ENCODE peak calls at places on chromosomes 12 and 14, in five cellular contexts. One of them, this sample, is unnamed. For H3K4me1, the result is how much of the 10 kb centered on the place peaks cover.

GRCh38 chr12:42963993-42964392 is 374.4 kb upstream of the PRICKLE1 start:
- DNase-seq in A549: no peak
- DNase-seq in cardiac muscle cell: no peak
- DNase-seq in heart right ventricle: no peak
- DNase-seq in Peyer's patch: no peak
- DNase-seq in this sample: no peak

GRCh38 chr14:36507847-36508417 is 12.1 kb downstream of the NKX2-1 start:
- DNase-seq in A549: no peak
- DNase-seq in cardiac muscle cell: no peak
- DNase-seq in heart right ventricle: no peak
- DNase-seq in Peyer's patch: no peak
- DNase-seq in this sample: no peak

GRCh38 chr14:99929601-99930000 is 135.6 kb upstream of the EVL start:
- DNase-seq in A549: no peak
- DNase-seq in cardiac muscle cell: no peak
- DNase-seq in heart right ventricle: no peak
- DNase-seq in Peyer's patch: no peak
- DNase-seq in this sample: no peak

GRCh38 chr12:6377667-6377994 is 2.3 kb upstream of the SCNN1A start:
- DNase-seq in A549: no peak
- DNase-seq in cardiac muscle cell: no peak
- DNase-seq in heart right ventricle: no peak
- DNase-seq in Peyer's patch: no peak
- DNase-seq in this sample: peak

GRCh38 chr14:66036598-66036997 is 449.6 kb upstream of the CCDC196 start:
- DNase-seq in A549: no peak
- DNase-seq in cardiac muscle cell: no peak
- DNase-seq in heart right ventricle: no peak
- DNase-seq in Peyer's patch: no peak
- DNase-seq in this sample: no peak

GRCh38 chr12:57727758-57728395 is 10.7 kb downstream of the AGAP2 start:
- DNase-seq in A549: no peak
- DNase-seq in cardiac muscle cell: peak
- DNase-seq in heart right ventricle: no peak
- DNase-seq in Peyer's patch: peak
- DNase-seq in this sample: no peak

GRCh38 chr14:74605531-74606223 is 6.4 kb downstream of the LTBP2 start:
- DNase-seq in A549: no peak
- DNase-seq in cardiac muscle cell: no peak
- DNase-seq in heart right ventricle: no peak
- DNase-seq in Peyer's patch: no peak
- DNase-seq in this sample: no peak

GRCh38 chr12:19036673-19037357 is 92.7 kb upstream of the PLEKHA5 start:
- DNase-seq in A549: no peak
- DNase-seq in cardiac muscle cell: peak
- DNase-seq in heart right ventricle: no peak
- DNase-seq in Peyer's patch: no peak
- DNase-seq in this sample: peak

GRCh38 chr12:43453761-43454160 is 98.2 kb downstream of the ADAMTS20 start:
- DNase-seq in A549: no peak
- DNase-seq in cardiac muscle cell: no peak
- DNase-seq in heart right ventricle: no peak
- DNase-seq in Peyer's patch: no peak
- DNase-seq in this sample: no peak

GRCh38 chr14:65850429-65851145 is 438.1 kb downstream of the FUT8 start:
- DNase-seq in A549: no peak
- DNase-seq in cardiac muscle cell: no peak
- DNase-seq in heart right ventricle: no peak
- DNase-seq in Peyer's patch: peak
- DNase-seq in this sample: no peak

GRCh38 chr14:94689218-94689984 is 77.2 kb downstream of the SERPINA3 start:
- DNase-seq in A549: peak
- DNase-seq in cardiac muscle cell: peak
- DNase-seq in heart right ventricle: peak
- DNase-seq in Peyer's patch: peak
- DNase-seq in this sample: peak

GRCh38 chr14:39184628-39185255 is 9.7 kb downstream of the PNN start:
- DNase-seq in A549: no peak
- DNase-seq in cardiac muscle cell: no peak
- DNase-seq in heart right ventricle: no peak
- DNase-seq in Peyer's patch: no peak
- DNase-seq in this sample: no peak

GRCh38 chr12:115377781-115378180 is 693.8 kb upstream of the TBX3 start:
- DNase-seq in A549: no peak
- DNase-seq in cardiac muscle cell: no peak
- DNase-seq in heart right ventricle: no peak
- DNase-seq in Peyer's patch: no peak
- DNase-seq in this sample: no peak

GRCh38 chr12:45232771-45233372 is 17.0 kb downstream of the ANO6 start:
- DNase-seq in A549: peak
- DNase-seq in cardiac muscle cell: no peak
- DNase-seq in heart right ventricle: peak
- DNase-seq in Peyer's patch: no peak
- DNase-seq in this sample: peak

GRCh38 chr12:129102233-129102632 is 249.0 kb downstream of the GLT1D1 start:
- DNase-seq in A549: no peak
- DNase-seq in cardiac muscle cell: no peak
- DNase-seq in heart right ventricle: no peak
- DNase-seq in Peyer's patch: no peak
- DNase-seq in this sample: no peak

GRCh38 chr12:15485466-15485865 is 163.2 kb downstream of the PTPRO start:
- DNase-seq in A549: no peak
- DNase-seq in cardiac muscle cell: no peak
- DNase-seq in heart right ventricle: no peak
- DNase-seq in Peyer's patch: no peak
- DNase-seq in this sample: no peak

GRCh38 chr14:105166571-105167302 is 1.8 kb downstream of the JAG2 start:
- DNase-seq in A549: no peak
- DNase-seq in cardiac muscle cell: no peak
- DNase-seq in heart right ventricle: no peak
- DNase-seq in Peyer's patch: no peak
- DNase-seq in this sample: no peak

GRCh38 chr14:79229383-79229875 is 981.9 kb downstream of the DIO2 start:
- DNase-seq in A549: no peak
- DNase-seq in cardiac muscle cell: peak
- DNase-seq in heart right ventricle: no peak
- DNase-seq in Peyer's patch: no peak
- DNase-seq in this sample: no peak

GRCh38 chr14:86038401-86038985 is 508.5 kb downstream of the FLRT2 start:
- DNase-seq in A549: peak
- DNase-seq in cardiac muscle cell: peak
- DNase-seq in heart right ventricle: peak
- DNase-seq in Peyer's patch: no peak
- DNase-seq in this sample: peak

GRCh38 chr14:63431466-63431865 is 111.7 kb downstream of the PPP2R5E start:
- DNase-seq in A549: no peak
- DNase-seq in cardiac muscle cell: no peak
- DNase-seq in heart right ventricle: no peak
- DNase-seq in Peyer's patch: no peak
- DNase-seq in this sample: no peak

GRCh38 chr14:105904379-105904778 is 378.0 kb downstream of the TMEM121 start:
- DNase-seq in A549: no peak
- DNase-seq in cardiac muscle cell: no peak
- DNase-seq in heart right ventricle: no peak
- DNase-seq in Peyer's patch: no peak
- DNase-seq in this sample: no peak

GRCh38 chr14:71703477-71703876 is 228.8 kb upstream of the RGS6 start:
- DNase-seq in A549: no peak
- DNase-seq in cardiac muscle cell: peak
- DNase-seq in heart right ventricle: peak
- DNase-seq in Peyer's patch: no peak
- DNase-seq in this sample: no peak

GRCh38 chr14:23344481-23344880 is 8.2 kb downstream of the SLC22A17 start:
- DNase-seq in A549: no peak
- DNase-seq in cardiac muscle cell: no peak
- DNase-seq in heart right ventricle: no peak
- DNase-seq in Peyer's patch: peak
- DNase-seq in this sample: no peak

GRCh38 chr12:132449565-132450390 is 40.2 kb upstream of the FBRSL1 start:
- DNase-seq in A549: no peak
- DNase-seq in cardiac muscle cell: no peak
- DNase-seq in heart right ventricle: no peak
- DNase-seq in Peyer's patch: peak
- DNase-seq in this sample: no peak

GRCh38 chr12:78060186-78060585 is 229.5 kb downstream of the NAV3 start:
- DNase-seq in A549: no peak
- DNase-seq in cardiac muscle cell: no peak
- DNase-seq in heart right ventricle: no peak
- DNase-seq in Peyer's patch: no peak
- DNase-seq in this sample: no peak

GRCh38 chr14:37122288-37122687 is 50.1 kb downstream of the SLC25A21 start:
- DNase-seq in A549: peak
- DNase-seq in cardiac muscle cell: no peak
- DNase-seq in heart right ventricle: no peak
- DNase-seq in Peyer's patch: no peak
- DNase-seq in this sample: no peak

GRCh38 chr12:7555752-7556151 is 52.2 kb upstream of the CD163 start:
- DNase-seq in A549: no peak
- DNase-seq in cardiac muscle cell: peak
- DNase-seq in heart right ventricle: no peak
- DNase-seq in Peyer's patch: no peak
- DNase-seq in this sample: no peak

DNA sequence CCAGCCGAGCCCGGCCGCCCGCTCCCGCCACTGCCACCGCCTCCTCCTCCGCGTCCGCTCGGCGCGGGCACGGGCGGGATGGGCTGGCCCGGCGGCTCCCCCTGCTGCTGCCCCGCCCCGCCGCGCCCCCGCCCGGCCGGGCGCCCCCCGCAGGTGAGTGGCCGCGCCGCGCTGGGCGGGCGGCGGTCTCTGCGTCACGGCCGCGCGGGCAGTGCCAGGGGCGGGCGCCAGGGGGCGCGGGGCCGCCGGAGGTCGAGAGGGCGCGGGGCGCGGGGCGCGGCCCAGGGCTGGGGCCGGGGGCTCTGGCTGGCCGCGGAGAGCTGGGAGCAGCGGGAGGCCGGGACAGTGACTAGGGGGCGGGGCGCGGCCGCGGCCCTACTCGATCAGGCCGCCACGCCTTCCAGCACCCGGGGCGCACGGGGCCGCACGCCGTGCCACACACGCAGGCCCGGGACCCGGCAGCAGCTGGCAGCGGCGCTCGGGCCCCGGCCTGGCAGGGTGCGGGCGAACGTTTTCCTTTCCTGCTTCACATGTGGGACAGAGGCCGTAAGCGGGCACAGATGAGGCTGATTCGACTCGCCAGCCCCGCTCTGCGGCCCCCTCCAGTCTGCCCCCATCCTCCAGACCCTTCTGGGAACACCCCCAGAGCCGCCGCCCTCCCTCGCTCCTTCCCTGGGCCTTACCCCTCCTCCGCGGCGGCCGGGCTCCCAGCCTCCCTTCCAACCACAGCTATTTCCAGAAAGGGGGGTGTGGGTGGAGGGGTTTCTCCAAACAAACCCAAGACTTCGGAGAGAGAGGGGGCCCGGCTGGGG is 2.4 kb upstream of the TNS2 start:
- DNase-seq in A549: peak
- DNase-seq in cardiac muscle cell: peak
- DNase-seq in heart right ventricle: peak
- DNase-seq in Peyer's patch: peak
- DNase-seq in this sample: peak
- TF ChIP-seq CTCF in A549: peak
- TF ChIP-seq CTCF in cardiac muscle cell: no peak
- TF ChIP-seq CTCF in heart right ventricle: no peak
- TF ChIP-seq CTCF in Peyer's patch: peak
- TF ChIP-seq CTCF in this sample: no peak

DNA sequence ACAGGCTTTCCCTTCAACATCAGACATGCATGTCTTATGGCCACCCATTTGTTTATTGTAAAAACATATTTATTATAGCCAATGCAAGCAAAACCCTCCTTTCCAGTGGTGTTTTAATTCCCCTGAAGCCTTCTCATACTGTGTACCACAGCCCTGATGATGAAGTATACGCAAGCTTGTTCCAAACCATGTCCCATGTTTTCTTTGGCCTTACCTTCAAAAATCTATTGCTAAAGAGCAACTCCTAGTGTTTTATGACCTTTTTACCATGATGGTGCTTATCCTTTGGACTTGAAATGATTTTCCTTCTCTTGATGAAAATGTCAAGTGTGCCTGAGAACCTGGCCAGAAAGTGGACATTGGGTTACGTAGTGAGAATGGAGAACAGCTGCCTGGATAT is 85.9 kb upstream of the CCDC91 start:
- DNase-seq in A549: no peak
- DNase-seq in cardiac muscle cell: no peak
- DNase-seq in heart right ventricle: no peak
- DNase-seq in Peyer's patch: no peak
- DNase-seq in this sample: no peak
- H3K27ac ChIP-seq in A549: no peak
- H3K27ac ChIP-seq in cardiac muscle cell: no peak
- H3K27ac ChIP-seq in heart right ventricle: no peak
- H3K27ac ChIP-seq in Peyer's patch: no peak
- H3K27ac ChIP-seq in this sample: no peak

GRCh38 chr14:92719890-92720323 is 28.5 kb downstream of the LGMN start:
- DNase-seq in A549: no peak
- DNase-seq in cardiac muscle cell: no peak
- DNase-seq in heart right ventricle: no peak
- DNase-seq in Peyer's patch: peak
- DNase-seq in this sample: no peak
- H3K4me1 ChIP-seq in A549: under half
- H3K4me1 ChIP-seq in cardiac muscle cell: under half
- H3K4me1 ChIP-seq in heart right ventricle: under half
- H3K4me1 ChIP-seq in Peyer's patch: under half
- H3K4me1 ChIP-seq in this sample: under half

DNA sequence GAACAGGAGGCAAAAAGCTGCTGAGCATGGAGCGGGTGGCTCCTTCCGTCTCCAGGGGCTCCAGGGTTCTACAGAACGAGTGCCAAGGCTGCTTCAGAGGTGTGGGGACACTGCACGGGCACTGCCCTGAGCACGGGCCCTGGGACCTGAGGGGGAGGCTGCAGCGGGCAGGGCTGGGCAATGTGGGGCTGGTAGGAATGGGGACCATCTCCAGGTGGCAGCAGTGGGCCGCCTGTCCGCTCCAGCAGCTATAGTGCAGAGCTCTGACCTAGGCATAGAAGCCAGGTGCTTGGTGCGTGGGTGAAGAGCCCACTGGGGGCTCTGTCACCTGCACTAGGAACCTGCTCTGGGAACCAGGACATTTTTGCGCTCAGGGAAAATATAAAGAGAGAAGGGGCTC is 22.3 kb downstream of the HDAC7 start:
- DNase-seq in A549: no peak
- DNase-seq in cardiac muscle cell: peak
- DNase-seq in heart right ventricle: no peak
- DNase-seq in Peyer's patch: peak
- DNase-seq in this sample: no peak
- TF ChIP-seq CTCF in A549: peak
- TF ChIP-seq CTCF in cardiac muscle cell: peak
- TF ChIP-seq CTCF in heart right ventricle: peak
- TF ChIP-seq CTCF in Peyer's patch: peak
- TF ChIP-seq CTCF in this sample: no peak

GRCh38 chr12:76183459-76184186 is 99.1 kb upstream of the NAP1L1 start:
- DNase-seq in A549: peak
- DNase-seq in cardiac muscle cell: no peak
- DNase-seq in heart right ventricle: peak
- DNase-seq in Peyer's patch: no peak
- DNase-seq in this sample: peak
- H3K27ac ChIP-seq in A549: peak
- H3K27ac ChIP-seq in cardiac muscle cell: no peak
- H3K27ac ChIP-seq in heart right ventricle: no peak
- H3K27ac ChIP-seq in Peyer's patch: no peak
- H3K27ac ChIP-seq in this sample: no peak